ENCODE peak calls at places on chromosomes 1 and 21, in four cellular contexts. A, E, F and X are unnamed samples.
A peak's percentile ranks its signal among the peaks of the same experiment; 100 is the strongest.

GRCh38 chr1:3910769-3911520 is 10.9 kb upstream of the C1orf174 start:
- DNase-seq in F (peak; percentile 92), A (no peak), E (peak; percentile 85), X (peak; percentile 70)

GRCh38 chr21:45149021-45149420 is 74.6 kb downstream of the ADARB1 start:
- DNase-seq in A (no peak), F (no peak), E (no peak), X (no peak)

GRCh38 chr1:243550276-243550675 is 294.4 kb downstream of the SDCCAG8 start:
- DNase-seq in A (no peak), E (no peak), F (no peak), X (no peak)

GRCh38 chr21:45548711-45549491 is 6.7 kb upstream of the SLC19A1 start:
- DNase-seq in A (no peak), E (no peak), F (peak; percentile 57), X (no peak)

GRCh38 chr1:64933296-64934070 is 32.9 kb downstream of the JAK1 start:
- DNase-seq in E (no peak), F (no peak), A (peak; percentile 63), X (no peak)

GRCh38 chr1:154801612-154802011 is 68.5 kb downstream of the KCNN3 start:
- DNase-seq in E (no peak), A (no peak), F (no peak), X (no peak)

GRCh38 chr1:109913360-109913879 is 2.8 kb downstream of the CSF1 start:
- DNase-seq in A (no peak), E (no peak), F (no peak), X (no peak)

GRCh38 chr1:102833171-102833570 is 275.2 kb downstream of the COL11A1 start:
- DNase-seq in E (no peak), F (no peak), A (no peak), X (no peak)

GRCh38 chr1:197841828-197842573 is 60.4 kb upstream of the C1orf53 start:
- DNase-seq in F (no peak), E (no peak), A (no peak), X (no peak)

GRCh38 chr1:119878171-119878570 is 18.1 kb downstream of the ADAM30 start:
- DNase-seq in A (no peak), F (no peak), E (no peak), X (no peak)

GRCh38 chr1:23194119-23194984 is 22.9 kb downstream of the HTR1D start:
- DNase-seq in E (no peak), A (no peak), F (no peak), X (no peak)

GRCh38 chr1:186214816-186215215 is 160.2 kb downstream of the TPR start:
- DNase-seq in F (no peak), A (no peak), E (no peak), X (no peak)

GRCh38 chr1:31714442-31715096 is 10.8 kb upstream of the COL16A1 start:
- DNase-seq in E (peak; percentile 58), F (peak; percentile 89), A (peak; percentile 85), X (peak; percentile 22)

GRCh38 chr1:117609471-117609911 is 3.6 kb downstream of the TENT5C start:
- DNase-seq in A (peak; percentile 70), E (no peak), F (no peak), X (no peak)

GRCh38 chr21:27570306-27570868 is 603.5 kb upstream of the ADAMTS5 start:
- DNase-seq in A (peak; percentile 69), F (peak; percentile 21), E (no peak), X (no peak)

GRCh38 chr21:45990741-45991605 is 9.4 kb downstream of the COL6A1 start:
- DNase-seq in A (peak; percentile 18), E (no peak), F (no peak), X (no peak)

GRCh38 chr1:31771891-31772668 is 7.9 kb upstream of the ADGRB2 start:
- DNase-seq in E (peak; percentile 64), F (peak; percentile 63), A (no peak), X (peak; percentile 67)

GRCh38 chr1:162285149-162285561 is 91.5 kb downstream of the SPATA46 start:
- DNase-seq in E (no peak), A (no peak), F (peak; percentile 81), X (no peak)

GRCh38 chr1:179082308-179083030 is 599 bp downstream of the TOR3A start:
- DNase-seq in E (peak; percentile 55), F (peak; percentile 35), A (no peak), X (peak; percentile 43)

GRCh38 chr1:244651956-244652698 is 799 bp upstream of the DESI2 start:
- DNase-seq in A (no peak), F (no peak), E (no peak), X (no peak)

GRCh38 chr1:220321758-220322157 is 49.5 kb upstream of the RAB3GAP2 start:
- DNase-seq in A (no peak), E (no peak), F (no peak), X (no peak)

GRCh38 chr1:229843627-229844238 is 217.7 kb downstream of the URB2 start:
- DNase-seq in E (no peak), F (peak; percentile 71), A (no peak), X (no peak)

GRCh38 chr1:220594356-220594755 is 66.4 kb downstream of the MARK1 start:
- DNase-seq in F (no peak), E (no peak), A (no peak), X (no peak)

GRCh38 chr1:200738348-200738732 is 353 bp upstream of the CAMSAP2 start:
- DNase-seq in E (no peak), F (no peak), A (no peak), X (no peak)

GRCh38 chr1:57835620-57836019 is 411.8 kb upstream of the DAB1 start:
- DNase-seq in F (no peak), A (no peak), E (no peak), X (no peak)

GRCh38 chr1:233668725-233669294 is 54.9 kb downstream of the KCNK1 start:
- DNase-seq in F (no peak), A (no peak), E (no peak), X (no peak)

GRCh38 chr1:213099682-213100399 is 48.8 kb downstream of the RPS6KC1 start:
- DNase-seq in A (no peak), E (no peak), F (no peak), X (no peak)

GRCh38 chr1:109254621-109255096 is 5.3 kb downstream of the CELSR2 start:
- DNase-seq in E (no peak), A (no peak), F (no peak), X (no peak)

GRCh38 chr1:48794815-48795214 is 18.1 kb upstream of the BEND5 start:
- DNase-seq in A (no peak), E (no peak), F (no peak), X (no peak)

GRCh38 chr1:24914226-24915069 is 15.6 kb downstream of the RUNX3 start:
- DNase-seq in A (no peak), F (peak; percentile 72), E (no peak), X (no peak)

GRCh38 chr1:24913274-24913604 is 16.8 kb downstream of the RUNX3 start:
- DNase-seq in A (no peak), E (no peak), F (no peak), X (no peak)

GRCh38 chr1:24912359-24913273 is 17.5 kb downstream of the RUNX3 start:
- DNase-seq in E (no peak), A (no peak), F (no peak), X (no peak)

GRCh38 chr1:24911651-24912144 is 18.4 kb downstream of the RUNX3 start:
- DNase-seq in F (no peak), E (no peak), A (no peak), X (no peak)

DNA sequence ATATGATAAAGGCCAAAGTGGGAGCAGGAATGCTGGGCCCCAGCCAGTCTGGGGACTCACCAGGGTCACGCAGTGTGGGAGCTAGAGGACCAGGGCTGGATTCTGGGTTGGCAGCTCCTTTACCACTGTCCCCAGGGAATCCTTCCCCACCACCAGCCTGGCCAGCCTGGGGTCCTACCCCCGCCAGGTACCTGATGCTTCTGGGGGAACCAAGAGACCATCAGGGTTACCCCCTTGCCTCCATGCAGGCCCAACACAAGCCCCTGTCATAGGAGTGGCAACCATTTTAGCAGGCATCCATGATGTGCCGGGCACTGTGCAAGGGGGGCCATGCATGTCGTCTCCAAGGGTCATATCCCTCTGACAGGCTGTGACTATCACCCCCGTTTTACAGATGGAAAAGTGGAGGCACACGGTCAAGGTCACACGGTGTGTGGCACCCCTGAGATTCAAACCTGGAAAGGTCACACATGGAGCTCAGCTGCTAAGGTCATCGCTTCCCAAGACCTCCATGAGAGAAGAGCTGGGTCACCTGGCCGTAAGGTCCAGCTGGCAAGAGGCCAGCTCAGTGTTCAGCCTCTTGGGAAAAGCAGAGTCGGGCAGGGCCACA is 16.4 kb downstream of the RUNX3 start:
- DNase-seq in E (no peak), A (no peak), F (no peak), X (no peak)
- H3K36me3 ChIP-seq in E (peaks cover 56% of the 10 kb centered on the region), A (no peaks in the 10 kb centered on the region), F (no peaks in the 10 kb centered on the region), X (peaks cover 64% of the 10 kb centered on the region)

DNA sequence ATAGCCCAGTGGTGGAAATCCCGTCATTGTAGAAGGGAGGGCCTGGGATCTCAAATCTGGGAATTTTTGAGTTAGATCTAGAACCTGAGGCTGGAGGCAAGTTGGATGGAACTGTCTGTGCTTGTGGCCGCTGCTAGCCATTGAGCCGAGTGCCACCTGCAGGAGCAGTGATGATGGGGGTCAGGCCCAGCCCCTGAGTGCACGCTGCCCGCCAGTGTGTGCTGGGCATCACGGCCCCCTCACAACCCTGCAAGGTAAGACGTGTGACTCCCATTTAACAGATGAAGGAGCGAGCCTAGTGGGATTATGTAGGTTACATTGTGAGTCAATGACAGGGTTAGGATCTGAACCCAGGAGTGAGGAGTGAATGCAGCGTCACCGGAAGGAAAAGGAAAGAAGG is 407.2 kb downstream of the CAMTA1 start:
- DNase-seq in F (no peak), E (no peak), A (no peak), X (no peak)
- H3K36me3 ChIP-seq in F (no peaks in the 10 kb centered on the region), E (no peaks in the 10 kb centered on the region), A (no peaks in the 10 kb centered on the region), X (no peaks in the 10 kb centered on the region)

GRCh38 chr1:19133360-19133759 is 76.7 kb downstream of the UBR4 start:
- DNase-seq in E (no peak), F (no peak), A (no peak), X (no peak)
- H3K36me3 ChIP-seq in E (peaks cover 42% of the 10 kb centered on the region), F (peaks cover 9% of the 10 kb centered on the region), A (peaks cover 94% of the 10 kb centered on the region), X (peaks cover 64% of the 10 kb centered on the region)

GRCh38 chr1:11711490-11711889 is 20.0 kb downstream of the DRAXIN start:
- DNase-seq in A (no peak), F (no peak), E (no peak), X (no peak)

GRCh38 chr1:11706292-11706691 is 14.8 kb downstream of the DRAXIN start:
- DNase-seq in A (no peak), E (no peak), F (no peak), X (no peak)

GRCh38 chr1:11707621-11708276 is 16.2 kb downstream of the DRAXIN start:
- DNase-seq in A (peak; percentile 29), F (peak; percentile 51), E (no peak), X (no peak)

GRCh38 chr1:11712285-11712684 is 20.8 kb downstream of the DRAXIN start:
- DNase-seq in E (no peak), A (no peak), F (no peak), X (no peak)

DNA sequence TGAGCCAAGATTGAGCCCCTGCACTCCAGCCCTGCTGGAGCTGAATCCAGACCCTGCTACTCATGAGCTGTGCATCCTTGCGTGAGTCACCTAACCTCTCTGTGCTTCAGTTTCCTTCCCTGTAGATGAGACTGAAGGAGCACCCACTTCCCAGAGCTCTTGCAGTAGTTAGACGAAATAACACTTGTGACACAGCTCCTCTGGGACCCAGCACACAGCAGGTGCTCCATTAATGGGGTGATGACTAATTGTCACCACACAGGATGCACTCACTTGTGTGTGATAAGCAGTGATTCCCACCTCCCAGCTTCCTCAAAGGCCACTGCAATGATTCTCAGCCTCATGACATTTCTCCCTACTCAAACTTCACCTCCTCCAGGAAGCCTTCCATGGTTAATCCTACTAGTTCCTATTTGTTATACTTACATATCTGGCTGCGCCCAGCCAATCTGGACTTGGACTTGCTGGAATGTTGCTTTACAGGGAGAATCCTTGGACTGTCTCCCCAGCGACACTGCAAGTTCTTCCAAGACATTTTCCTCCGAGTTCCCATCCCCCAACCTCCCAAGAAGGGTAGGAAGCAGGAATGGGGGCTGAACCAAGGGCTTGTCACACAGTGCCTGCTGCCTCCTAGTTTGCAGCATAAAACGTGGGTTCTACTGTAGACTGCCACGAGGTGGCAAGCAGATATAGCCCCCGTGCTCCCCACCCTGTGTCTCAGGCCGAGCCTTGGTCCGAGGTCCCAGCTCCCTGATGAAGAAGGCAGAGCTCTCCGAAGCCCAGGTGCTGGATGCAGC is 17.2 kb downstream of the DRAXIN start:
- DNase-seq in A (no peak), E (no peak), F (no peak), X (no peak)
- H3K36me3 ChIP-seq in A (no peaks in the 10 kb centered on the region), E (no peaks in the 10 kb centered on the region), F (no peaks in the 10 kb centered on the region), X (no peaks in the 10 kb centered on the region)